ENCODE peak calls at places on chromosomes 13 and 19, in seven cellular contexts. U is small intestine; X is ascending aorta; N is lower lobe of right lung; H is psoas muscle; O is A549; P is CD8-positive, alpha-beta memory T cell. W is an unnamed sample. For H3K4me1, the result is how much of the 10 kb centered on the place peaks cover.

GRCh38 chr19:33048806-33049676 is 15.6 kb downstream of the RHPN2 start:
- DNase-seq in U (peak), X (no peak), N (no peak), H (no peak), O (no peak), P (no peak), W (no peak)

GRCh38 chr13:100208002-100208401 is 119.1 kb downstream of the PCCA start:
- DNase-seq in U (no peak), X (no peak), N (no peak), H (no peak), O (no peak), P (no peak), W (no peak)

GRCh38 chr19:46494115-46494935 is 1.3 kb downstream of the PNMA8B start:
- DNase-seq in U (no peak), X (no peak), N (no peak), H (peak), O (no peak), P (no peak), W (no peak)

GRCh38 chr13:58584610-58585009 is 953.1 kb downstream of the PCDH17 start:
- DNase-seq in U (no peak), X (no peak), N (no peak), H (no peak), O (no peak), P (no peak), W (no peak)

GRCh38 chr19:17380426-17381138 is 3.4 kb upstream of the PLVAP start:
- DNase-seq in U (no peak), X (no peak), N (no peak), H (no peak), O (no peak), P (no peak), W (no peak)

GRCh38 chr19:32223595-32224370 is 121.6 kb upstream of the ZNF507 start:
- DNase-seq in U (no peak), X (no peak), N (no peak), H (no peak), O (no peak), P (no peak), W (no peak)

GRCh38 chr13:36450534-36450933 is 18.2 kb downstream of the CCNA1 start:
- DNase-seq in U (no peak), X (no peak), N (no peak), H (no peak), O (no peak), P (no peak), W (no peak)

GRCh38 chr13:63408227-63409202 is 1992.9 kb upstream of the PCDH20 start:
- DNase-seq in U (no peak), X (no peak), N (no peak), H (no peak), O (no peak), P (no peak), W (no peak)

GRCh38 chr13:25171517-25172302 is at the start of gene AMER2:
- DNase-seq in U (no peak), X (no peak), N (no peak), H (no peak), O (no peak), P (no peak), W (no peak)

GRCh38 chr19:45444318-45445041 is 20.8 kb upstream of the ERCC1 start:
- DNase-seq in U (peak), X (peak), N (peak), H (peak), O (peak), P (peak), W (peak)

GRCh38 chr13:39364797-39365468 is 238.1 kb downstream of the LHFPL6 start:
- DNase-seq in U (no peak), X (no peak), N (no peak), H (no peak), O (no peak), P (no peak), W (no peak)

GRCh38 chr19:54077334-54077733 is 3.8 kb downstream of the TARM1 start:
- DNase-seq in U (no peak), X (no peak), N (no peak), H (no peak), O (no peak), P (no peak), W (no peak)

GRCh38 chr19:50449236-50449899 is 16.7 kb downstream of the MYBPC2 start:
- DNase-seq in U (no peak), X (no peak), N (no peak), H (no peak), O (no peak), P (no peak), W (no peak)

GRCh38 chr13:109720758-109721184 is 65.6 kb downstream of the IRS2 start:
- DNase-seq in U (no peak), X (no peak), N (no peak), H (no peak), O (no peak), P (no peak), W (no peak)

GRCh38 chr13:62627226-62627625 is 1211.6 kb upstream of the PCDH20 start:
- DNase-seq in U (no peak), X (no peak), N (no peak), H (no peak), O (no peak), P (no peak), W (no peak)

GRCh38 chr13:92221916-92222315 is 823.5 kb downstream of the GPC5 start:
- DNase-seq in U (peak), X (no peak), N (no peak), H (no peak), O (no peak), P (no peak), W (no peak)

GRCh38 chr13:92225861-92226260 is 827.4 kb downstream of the GPC5 start:
- DNase-seq in U (no peak), X (no peak), N (no peak), H (no peak), O (no peak), P (no peak), W (no peak)

GRCh38 chr13:92224825-92225224 is 826.4 kb downstream of the GPC5 start:
- DNase-seq in U (peak), X (no peak), N (no peak), H (no peak), O (no peak), P (no peak), W (no peak)

DNA sequence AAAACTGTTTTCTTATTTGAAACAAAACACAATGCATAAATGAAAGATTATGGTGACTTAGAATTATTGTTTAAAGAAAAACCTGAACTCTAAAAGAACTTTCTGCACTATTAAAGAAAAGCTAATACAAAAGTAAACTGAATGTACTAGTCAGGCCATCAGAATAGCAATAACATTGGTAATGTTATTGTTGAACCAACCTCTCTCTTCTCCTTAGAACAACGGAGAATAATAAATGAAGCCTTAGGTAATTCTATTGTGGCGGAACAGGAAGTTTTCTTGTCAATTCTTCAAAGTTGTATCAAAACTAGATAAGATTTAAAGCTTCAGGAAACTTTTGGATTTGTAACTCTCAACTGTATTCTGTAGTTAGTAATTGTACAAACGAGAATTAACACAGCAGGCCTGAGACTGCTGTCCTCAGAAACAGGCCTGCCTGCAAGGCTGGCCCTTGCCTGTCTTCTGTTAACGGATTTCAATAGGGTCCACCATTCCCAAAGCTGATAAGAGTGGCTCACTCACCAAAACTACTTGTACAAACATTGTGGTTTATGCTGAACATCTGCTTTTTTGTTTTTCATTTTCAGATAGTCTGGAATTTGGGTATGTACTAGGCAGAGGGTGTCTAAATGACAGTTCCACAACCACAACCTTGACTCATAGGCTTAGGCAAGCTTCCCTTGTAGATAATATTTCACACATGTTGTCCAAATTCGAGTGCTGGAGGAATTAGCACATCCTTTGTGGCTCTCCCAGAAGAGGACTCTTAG is 825.8 kb downstream of the GPC5 start:
- DNase-seq in U (no peak), X (no peak), N (no peak), H (no peak), O (no peak), P (no peak), W (no peak)
- H3K27ac ChIP-seq in U (no peak), X (no peak), N (no peak), H (no peak), O (no peak), P (no peak), W (no peak)

GRCh38 chr19:29770653-29771052 is 41.1 kb upstream of the CCNE1 start:
- DNase-seq in U (no peak), X (no peak), N (no peak), H (no peak), O (no peak), P (no peak), W (no peak)

GRCh38 chr19:29772696-29773095 is 39.1 kb upstream of the CCNE1 start:
- DNase-seq in U (no peak), X (no peak), N (no peak), H (no peak), O (no peak), P (no peak), W (no peak)

GRCh38 chr19:29771708-29772415 is 39.9 kb upstream of the CCNE1 start:
- DNase-seq in U (peak), X (no peak), N (no peak), H (peak), O (peak), P (no peak), W (peak)

GRCh38 chr19:29768166-29768565 is 43.6 kb upstream of the CCNE1 start:
- DNase-seq in U (no peak), X (no peak), N (no peak), H (no peak), O (no peak), P (no peak), W (no peak)

GRCh38 chr19:29769997-29770396 is 41.8 kb upstream of the CCNE1 start:
- DNase-seq in U (no peak), X (no peak), N (no peak), H (no peak), O (no peak), P (no peak), W (no peak)
- H3K4me3 ChIP-seq in U (no peak), X (no peak), N (no peak), H (no peak), O (no peak), P (no peak), W (no peak)

DNA sequence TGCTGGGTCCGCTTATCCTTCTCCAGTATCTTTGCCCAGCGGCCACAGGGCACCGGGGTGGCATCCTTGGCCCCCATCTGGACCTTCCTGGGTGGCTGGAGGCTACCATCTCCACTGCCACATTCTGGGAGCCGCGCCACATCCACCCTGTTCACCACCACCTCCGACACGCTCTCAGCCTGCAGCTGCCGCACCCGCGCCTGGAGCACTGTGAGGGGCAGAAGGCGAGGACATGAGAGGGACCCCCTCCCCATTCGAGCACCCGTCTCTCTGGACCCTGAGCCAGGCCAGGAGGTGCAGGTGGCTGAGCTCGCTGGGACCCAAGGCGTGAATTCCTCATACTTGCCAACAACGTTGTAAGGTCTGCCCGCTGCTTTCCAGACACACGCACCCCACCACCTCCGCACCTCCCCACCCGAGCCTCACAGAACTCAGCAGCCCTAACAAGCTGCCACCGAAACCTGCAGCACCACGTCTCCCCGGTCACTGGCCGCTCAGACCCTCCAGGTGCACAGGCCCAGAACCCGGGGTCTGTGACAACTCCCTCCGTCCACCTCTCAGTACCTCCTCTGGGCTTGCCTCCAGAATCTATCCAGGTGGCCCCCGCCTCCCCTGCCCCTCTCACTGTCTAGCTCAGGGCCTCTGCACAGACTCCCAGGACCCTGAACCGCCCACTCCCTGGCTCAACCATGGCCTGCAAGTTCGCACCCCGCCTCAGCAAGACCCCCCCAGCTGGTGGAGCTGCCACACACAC is 3.2 kb downstream of the POLRMT start:
- DNase-seq in U (no peak), X (no peak), N (no peak), H (no peak), O (no peak), P (no peak), W (no peak)
- H3K4me1 ChIP-seq in U (under half), X (under half), N (under half), H (under half), O (under half), P (under half), W (under half)

DNA sequence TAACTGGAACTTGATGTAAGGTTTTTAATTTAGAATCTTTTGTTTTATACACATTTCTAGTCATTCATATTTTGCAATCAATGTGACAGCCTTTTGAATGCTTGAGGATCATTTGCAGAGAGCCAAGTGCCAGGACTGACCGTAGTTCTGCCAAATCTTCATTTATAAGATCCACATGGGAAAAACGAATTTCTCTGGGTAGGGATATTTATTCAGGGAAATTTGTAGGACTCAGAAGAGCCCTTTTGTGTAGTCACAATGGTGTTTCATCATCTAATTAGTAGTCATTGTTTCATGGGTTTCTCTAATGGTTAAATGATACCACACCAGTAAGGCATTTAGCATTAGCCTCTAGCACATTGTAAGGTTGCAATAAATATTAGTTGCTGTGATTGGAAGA is 161.1 kb downstream of the LMO7 start:
- DNase-seq in U (no peak), X (no peak), N (no peak), H (no peak), O (no peak), P (no peak), W (no peak)
- H3K27ac ChIP-seq in U (peak), X (no peak), N (no peak), H (peak), O (no peak), P (no peak), W (no peak)

GRCh38 chr19:3362217-3362907 is 4.0 kb upstream of the NFIC start:
- DNase-seq in U (no peak), X (no peak), N (no peak), H (no peak), O (no peak), P (no peak), W (no peak)
- H3K4me3 ChIP-seq in U (no peak), X (no peak), N (no peak), H (peak), O (no peak), P (no peak), W (no peak)

GRCh38 chr19:5935473-5936307 is 21.6 kb downstream of the CAPS start:
- DNase-seq in U (no peak), X (no peak), N (no peak), H (no peak), O (no peak), P (no peak), W (no peak)
- H3K4me1 ChIP-seq in U (under half), X (under half), N (under half), H (under half), O (under half), P (under half), W (under half)

DNA sequence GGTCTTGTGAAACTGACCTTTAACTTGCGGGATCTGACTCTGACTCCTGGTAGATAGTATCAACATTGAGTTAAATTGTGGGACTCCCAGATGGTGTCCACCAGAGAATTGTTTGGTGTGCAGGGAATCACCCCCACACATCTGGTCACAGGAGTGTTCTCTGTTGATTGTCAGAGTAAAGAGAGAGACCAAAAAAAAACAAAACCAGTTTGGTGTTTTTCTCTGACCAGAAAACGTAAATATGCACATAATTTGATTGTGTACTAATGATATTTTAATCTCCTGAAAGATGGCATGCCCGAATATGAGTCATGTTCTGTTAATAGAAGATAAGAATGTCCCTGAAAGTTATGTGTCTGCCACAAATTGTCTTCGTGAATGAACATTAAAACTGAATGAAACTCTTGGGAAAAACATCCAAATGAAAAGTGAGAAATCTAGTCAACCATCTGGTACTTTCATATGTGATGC is 118.5 kb upstream of the GPC6 start:
- DNase-seq in U (no peak), X (no peak), N (no peak), H (no peak), O (no peak), P (no peak), W (no peak)
- H3K27ac ChIP-seq in U (no peak), X (no peak), N (no peak), H (no peak), O (no peak), P (no peak), W (no peak)

DNA sequence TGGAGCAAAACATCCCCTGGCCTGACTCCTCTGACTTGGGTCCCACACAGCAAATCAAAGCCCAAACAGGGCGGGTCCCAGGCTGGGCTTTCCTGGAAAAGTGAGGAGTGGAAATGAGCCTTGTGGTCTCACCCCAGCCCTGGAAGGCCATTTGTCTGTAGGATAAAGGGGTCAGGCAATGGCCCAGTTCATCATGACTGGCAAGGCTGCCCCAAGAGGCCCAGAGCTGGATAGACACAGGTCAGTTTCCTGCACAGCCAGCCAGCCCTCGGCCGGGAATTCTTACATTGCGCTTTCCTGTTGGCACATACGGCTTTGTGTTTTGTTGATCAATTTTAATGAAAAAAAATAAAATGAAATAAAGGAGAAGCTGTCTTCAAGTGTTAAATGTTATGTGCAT is 174.3 kb downstream of the TSHZ3 start:
- DNase-seq in U (no peak), X (no peak), N (no peak), H (no peak), O (no peak), P (no peak), W (no peak)
- H3K4me3 ChIP-seq in U (no peak), X (no peak), N (no peak), H (no peak), O (no peak), P (no peak), W (no peak)

DNA sequence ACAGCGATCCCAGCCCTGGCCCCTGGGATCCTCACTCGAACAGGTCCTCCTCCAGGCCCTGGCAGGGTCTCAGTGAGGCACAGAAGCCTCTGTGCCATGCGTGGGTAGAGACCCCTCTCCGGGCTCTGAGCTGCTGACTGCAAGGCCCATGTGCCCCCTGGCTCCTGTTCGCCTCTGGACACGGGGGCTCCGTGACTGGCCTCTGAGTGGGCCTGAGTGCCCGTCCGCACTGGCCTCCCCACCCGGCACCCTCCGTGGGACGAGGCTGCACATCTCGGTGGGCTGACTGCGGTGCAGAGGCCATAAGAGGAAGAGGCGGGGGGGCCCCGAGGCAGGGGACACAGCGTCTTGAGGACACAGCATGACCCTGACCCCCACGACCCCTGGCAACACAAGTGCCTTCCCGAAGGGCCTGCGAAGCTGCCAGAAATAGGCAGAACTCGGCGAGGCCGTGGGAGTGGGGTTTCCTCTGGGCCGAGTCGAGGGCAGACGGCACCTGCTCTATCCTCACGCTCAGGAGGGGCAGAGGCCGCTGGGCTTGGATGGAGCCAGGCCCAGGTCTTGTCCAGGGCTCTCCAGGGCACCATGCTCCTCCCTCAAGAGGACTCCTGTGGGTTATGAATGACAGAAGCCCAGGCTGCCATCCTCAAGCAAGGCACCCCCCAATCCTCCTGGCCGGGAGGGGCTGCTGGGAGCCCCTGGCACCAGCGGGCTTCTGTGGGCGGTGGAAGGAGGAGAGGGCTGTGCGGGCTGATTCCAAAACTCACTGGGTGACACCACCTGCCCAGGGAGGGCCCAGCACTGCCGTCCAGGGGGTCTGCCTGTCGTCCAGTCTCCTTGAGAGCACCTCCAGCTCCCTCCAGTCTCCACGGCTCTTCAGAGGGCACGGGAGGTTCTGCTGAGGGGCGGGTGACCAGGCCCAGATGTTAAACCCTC is 52.6 kb downstream of the RASA3 start:
- DNase-seq in U (no peak), X (peak), N (peak), H (no peak), O (no peak), P (peak), W (no peak)
- H3K4me1 ChIP-seq in U (under half), X (under half), N (under half), H (under half), O (under half), P (half or more), W (under half)

W was measured in CD4-positive, CD25-positive, alpha-beta regulatory T cell.